ENCODE peak calls at places on chromosomes 6 and 20, in nine cellular contexts. J is lung, C is NT2/D1, M is uterus, N is IMR-90, U is cardiac muscle cell, P is body of pancreas, F is mesenchymal stem cell, K is psoas muscle. W is an unnamed sample.

GRCh38 chr6:97863697-97864096 is 580.7 kb upstream of the MMS22L start:
- DNase-seq in J (no peak), C (no peak), M (no peak), N (no peak), U (no peak), P (no peak), F (no peak), K (no peak), W (no peak)

GRCh38 chr6:129197154-129197553 is 314.2 kb downstream of the LAMA2 start:
- DNase-seq in J (no peak), C (no peak), M (no peak), N (no peak), U (no peak), P (no peak), F (no peak), K (no peak), W (no peak)

GRCh38 chr6:154341876-154342275 is 14.7 kb downstream of the IPCEF1 start:
- DNase-seq in J (no peak), C (peak; percentile 15), M (no peak), N (peak; percentile 14), U (no peak), P (no peak), F (peak; percentile 6), K (no peak), W (no peak)

GRCh38 chr6:31764239-31764638 is 1.8 kb downstream of the SAPCD1 start:
- DNase-seq in J (no peak), C (no peak), M (no peak), N (no peak), U (no peak), P (no peak), F (no peak), K (no peak), W (no peak)

GRCh38 chr20:61026731-61027130 is 225.3 kb upstream of the CDH4 start:
- DNase-seq in J (no peak), C (no peak), M (no peak), N (no peak), U (no peak), P (no peak), F (no peak), K (no peak), W (no peak)

GRCh38 chr6:4459032-4459431 is 317.2 kb upstream of the CDYL start:
- DNase-seq in J (no peak), C (no peak), M (peak; percentile 26), N (peak; percentile 94), U (peak; percentile 90), P (no peak), F (peak; percentile 64), K (no peak), W (no peak)

GRCh38 chr6:50924758-50925157 is 106.1 kb downstream of the TFAP2B start:
- DNase-seq in J (no peak), C (no peak), M (no peak), N (no peak), U (no peak), P (no peak), F (no peak), K (no peak), W (no peak)

GRCh38 chr6:3843379-3844096 is 5.6 kb upstream of the FAM50B start:
- DNase-seq in J (no peak), C (no peak), M (no peak), N (no peak), U (no peak), P (no peak), F (no peak), K (no peak), W (no peak)

GRCh38 chr6:88166901-88167624 is 916 bp upstream of the CNR1 start:
- DNase-seq in J (no peak), C (no peak), M (no peak), N (no peak), U (no peak), P (no peak), F (no peak), K (no peak), W (no peak)

GRCh38 chr6:2921520-2922115 is 18.5 kb upstream of the SERPINB9 start:
- DNase-seq in J (peak; percentile 23), C (no peak), M (no peak), N (no peak), U (no peak), P (no peak), F (no peak), K (no peak), W (no peak)

GRCh38 chr20:37245671-37246237 is 15.9 kb downstream of the GHRH start:
- DNase-seq in J (no peak), C (no peak), M (no peak), N (no peak), U (no peak), P (no peak), F (no peak), K (no peak), W (no peak)

GRCh38 chr6:26044140-26045045 is 42.8 kb upstream of the HFE start:
- DNase-seq in J (no peak), C (no peak), M (no peak), N (peak; percentile 20), U (peak; percentile 50), P (peak; percentile 83), F (no peak), K (no peak), W (no peak)

GRCh38 chr6:15266423-15266996 is 20.6 kb downstream of the JARID2 start:
- DNase-seq in J (no peak), C (no peak), M (no peak), N (no peak), U (peak; percentile 40), P (no peak), F (peak; percentile 60), K (no peak), W (no peak)

GRCh38 chr6:15269619-15270018 is 23.8 kb downstream of the JARID2 start:
- DNase-seq in J (no peak), C (no peak), M (no peak), N (no peak), U (no peak), P (no peak), F (no peak), K (no peak), W (no peak)

GRCh38 chr6:15270402-15270801 is 24.5 kb downstream of the JARID2 start:
- DNase-seq in J (no peak), C (no peak), M (no peak), N (no peak), U (no peak), P (no peak), F (no peak), K (no peak), W (no peak)

GRCh38 chr6:15267221-15267620 is 21.4 kb downstream of the JARID2 start:
- DNase-seq in J (no peak), C (no peak), M (no peak), N (no peak), U (no peak), P (no peak), F (no peak), K (no peak), W (no peak)

DNA sequence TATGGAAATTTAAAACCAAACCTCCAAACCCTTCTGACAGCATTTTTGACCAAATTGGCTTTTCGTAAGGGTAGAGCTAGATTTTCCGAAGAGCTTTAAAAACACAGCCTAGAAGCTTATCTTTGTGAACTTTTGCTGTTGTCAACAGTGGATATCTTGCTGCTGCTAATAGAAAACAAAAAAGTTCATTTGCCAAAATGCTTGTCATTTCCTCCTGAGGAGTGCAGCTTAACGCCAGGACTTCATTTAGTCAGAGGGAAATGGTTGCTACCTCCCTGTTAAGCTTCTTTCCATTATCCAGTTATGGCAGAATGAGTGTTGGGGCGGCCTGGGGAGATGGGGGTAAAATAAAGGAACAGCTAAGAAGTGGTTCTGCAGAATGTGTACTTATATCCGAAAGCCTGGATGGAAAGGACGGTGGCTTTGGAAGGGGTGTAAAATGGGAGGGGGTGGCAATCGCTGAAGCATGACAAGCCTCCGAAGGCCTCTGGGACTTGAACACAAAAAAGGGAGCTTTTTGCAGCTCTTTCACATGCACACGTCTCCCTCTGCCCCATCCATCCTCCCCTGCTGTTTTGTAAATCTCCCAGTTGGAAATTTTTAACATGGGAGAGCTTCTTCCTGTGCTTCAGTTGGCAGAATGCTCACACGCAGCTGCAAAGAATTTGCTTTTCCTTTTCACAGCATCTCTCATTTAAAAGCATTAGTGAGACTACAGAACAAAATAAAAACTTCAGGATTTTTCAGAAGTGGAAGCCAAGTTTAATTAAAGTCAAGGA is 22.4 kb downstream of the JARID2 start:
- DNase-seq in J (no peak), C (peak; percentile 72), M (no peak), N (no peak), U (peak; percentile 49), P (no peak), F (no peak), K (no peak), W (no peak)
- H3K4me1 ChIP-seq in J (peaks cover 57% of the 10 kb centered on the region), C (peaks cover 7% of the 10 kb centered on the region), M (no peaks in the 10 kb centered on the region), N (peaks cover 21% of the 10 kb centered on the region), U (peaks cover 54% of the 10 kb centered on the region), P (peaks cover 48% of the 10 kb centered on the region), F (peaks cover 24% of the 10 kb centered on the region), K (peaks cover 35% of the 10 kb centered on the region), W (no peaks in the 10 kb centered on the region)

GRCh38 chr20:29741894-29742698 is 1515.4 kb upstream of the DEFB115 start:
- DNase-seq in J (no peak), C (no peak), M (no peak), N (no peak), U (no peak), P (no peak), F (no peak), K (no peak), W (no peak)

GRCh38 chr20:29742699-29743100 is 1514.8 kb upstream of the DEFB115 start:
- DNase-seq in J (no peak), C (no peak), M (no peak), N (no peak), U (no peak), P (no peak), F (no peak), K (no peak), W (no peak)

GRCh38 chr20:29740951-29741593 is 1516.4 kb upstream of the DEFB115 start:
- DNase-seq in J (no peak), C (no peak), M (no peak), N (no peak), U (no peak), P (no peak), F (no peak), K (no peak), W (no peak)

GRCh38 chr20:29741594-29741893 is 1515.9 kb upstream of the DEFB115 start:
- DNase-seq in J (no peak), C (no peak), M (no peak), N (no peak), U (no peak), P (no peak), F (no peak), K (no peak), W (no peak)

GRCh38 chr20:29740601-29740950 is 1516.9 kb upstream of the DEFB115 start:
- DNase-seq in J (no peak), C (no peak), M (no peak), N (no peak), U (no peak), P (no peak), F (no peak), K (no peak), W (no peak)
- H3K9me3 ChIP-seq in J (peaks cover 46% of the 10 kb centered on the region), C (no peaks in the 10 kb centered on the region), M (no peaks in the 10 kb centered on the region), N (peaks cover 24% of the 10 kb centered on the region), U (no peaks in the 10 kb centered on the region), P (no peaks in the 10 kb centered on the region), F (no peaks in the 10 kb centered on the region), K (peaks cover 22% of the 10 kb centered on the region), W (no peaks in the 10 kb centered on the region)

GRCh38 chr20:62578294-62578897 is 63.9 kb upstream of the SLCO4A1 start:
- DNase-seq in J (no peak), C (no peak), M (no peak), N (no peak), U (no peak), P (no peak), F (no peak), K (no peak), W (no peak)
- H3K4me1 ChIP-seq in J (no peaks in the 10 kb centered on the region), C (peaks cover 21% of the 10 kb centered on the region), M (no peaks in the 10 kb centered on the region), N (no peaks in the 10 kb centered on the region), U (no peaks in the 10 kb centered on the region), P (peaks cover 4% of the 10 kb centered on the region), F (no peaks in the 10 kb centered on the region), K (peaks cover 7% of the 10 kb centered on the region), W (peaks cover 42% of the 10 kb centered on the region)

GRCh38 chr20:64766-65322 is 22.6 kb upstream of the DEFB125 start:
- DNase-seq in J (no peak), C (no peak), M (no peak), N (no peak), U (no peak), P (no peak), F (no peak), K (no peak), W (no peak)
- H3K9me3 ChIP-seq in J (peaks cover 26% of the 10 kb centered on the region), C (peaks cover 57% of the 10 kb centered on the region), M (no peaks in the 10 kb centered on the region), N (peaks cover 17% of the 10 kb centered on the region), U (no peaks in the 10 kb centered on the region), P (no peaks in the 10 kb centered on the region), F (peaks cover 38% of the 10 kb centered on the region), K (no peaks in the 10 kb centered on the region), W (no peaks in the 10 kb centered on the region)